ENCODE peak calls at places on chromosomes 1 and 21, in ten cellular contexts. B is PC-3; H is lower lobe of right lung; S is esophagus squamous epithelium; J is mucosa of descending colon; W is naive thymus-derived CD4-positive, alpha-beta T cell; X is endothelial cell of umbilical vein; R is WERI-Rb-1; U is Peyer's patch; C is SK-N-SH. A is an unnamed sample.

GRCh38 chr1:241990040-241990439 is 8.9 kb downstream of the MAP1LC3C start:
- DNase-seq in B (peak; percentile 97), H (peak; percentile 61), S (no peak), J (peak; percentile 70), W (no peak), X (no peak), R (peak; percentile 46), U (peak; percentile 54), C (peak; percentile 66), A (no peak)

GRCh38 chr1:216854836-216855485 is 131.7 kb upstream of the ESRRG start:
- DNase-seq in B (no peak), H (no peak), S (no peak), J (no peak), W (no peak), X (no peak), R (no peak), U (no peak), C (no peak), A (no peak)

GRCh38 chr1:87744763-87745162 is 416.1 kb downstream of the LMO4 start:
- DNase-seq in B (no peak), H (no peak), S (no peak), J (no peak), W (no peak), X (no peak), R (no peak), U (no peak), C (no peak), A (no peak)

GRCh38 chr1:100699744-100700143 is 19.8 kb upstream of the VCAM1 start:
- DNase-seq in B (peak; percentile 38), H (no peak), S (no peak), J (no peak), W (no peak), X (peak; percentile 35), R (no peak), U (no peak), C (no peak), A (no peak)

GRCh38 chr21:29217818-29218252 is 80.9 kb upstream of the BACH1 start:
- DNase-seq in B (peak; percentile 98), H (no peak), S (no peak), J (no peak), W (no peak), X (peak; percentile 97), R (no peak), U (no peak), C (no peak), A (no peak)

GRCh38 chr1:155801149-155801548 is 55.9 kb downstream of the GON4L start:
- DNase-seq in B (peak; percentile 53), H (no peak), S (no peak), J (no peak), W (no peak), X (peak; percentile 30), R (no peak), U (no peak), C (no peak), A (no peak)

GRCh38 chr1:2463396-2463795 is 12.7 kb upstream of the PLCH2 start:
- DNase-seq in B (no peak), H (no peak), S (no peak), J (no peak), W (no peak), X (no peak), R (no peak), U (no peak), C (no peak), A (no peak)

GRCh38 chr1:102970496-102971078 is 137.7 kb downstream of the COL11A1 start:
- DNase-seq in B (peak; percentile 80), H (no peak), S (no peak), J (no peak), W (no peak), X (peak; percentile 42), R (peak; percentile 28), U (no peak), C (peak; percentile 45), A (no peak)

GRCh38 chr1:20343149-20343936 is 52.7 kb downstream of the VWA5B1 start:
- DNase-seq in B (no peak), H (no peak), S (no peak), J (no peak), W (no peak), X (no peak), R (peak; percentile 60), U (peak; percentile 63), C (peak; percentile 89), A (no peak)

GRCh38 chr1:36384542-36385409 is 948 bp downstream of the STK40 start:
- DNase-seq in B (peak; percentile 79), H (peak; percentile 90), S (no peak), J (peak; percentile 91), W (peak; percentile 52), X (peak; percentile 41), R (peak; percentile 83), U (peak; percentile 86), C (peak; percentile 41), A (peak; percentile 49)

GRCh38 chr1:29713857-29714256 is 477.5 kb downstream of the PTPRU start:
- DNase-seq in B (peak; percentile 41), H (no peak), S (no peak), J (no peak), W (no peak), X (no peak), R (no peak), U (no peak), C (no peak), A (no peak)

GRCh38 chr1:21313146-21313885 is 23.1 kb upstream of the ECE1 start:
- DNase-seq in B (no peak), H (no peak), S (no peak), J (no peak), W (no peak), X (peak; percentile 56), R (no peak), U (no peak), C (peak; percentile 92), A (no peak)

GRCh38 chr1:30670195-30671060 is 53.0 kb downstream of the MATN1 start:
- DNase-seq in B (peak; percentile 39), H (no peak), S (no peak), J (no peak), W (no peak), X (no peak), R (no peak), U (no peak), C (no peak), A (no peak)

GRCh38 chr1:198435044-198435443 is 105.4 kb downstream of the ATP6V1G3 start:
- DNase-seq in B (no peak), H (no peak), S (no peak), J (no peak), W (no peak), X (peak; percentile 56), R (no peak), U (no peak), C (no peak), A (no peak)

GRCh38 chr1:25784575-25785051 is 15.4 kb upstream of the SELENON start:
- DNase-seq in B (no peak), H (no peak), S (no peak), J (no peak), W (no peak), X (no peak), R (no peak), U (no peak), C (peak; percentile 64), A (no peak)

GRCh38 chr1:94821636-94822305 is 1.6 kb downstream of the SLC44A3 start:
- DNase-seq in B (peak; percentile 9), H (no peak), S (no peak), J (no peak), W (no peak), X (no peak), R (peak; percentile 65), U (no peak), C (peak; percentile 28), A (no peak)

DNA sequence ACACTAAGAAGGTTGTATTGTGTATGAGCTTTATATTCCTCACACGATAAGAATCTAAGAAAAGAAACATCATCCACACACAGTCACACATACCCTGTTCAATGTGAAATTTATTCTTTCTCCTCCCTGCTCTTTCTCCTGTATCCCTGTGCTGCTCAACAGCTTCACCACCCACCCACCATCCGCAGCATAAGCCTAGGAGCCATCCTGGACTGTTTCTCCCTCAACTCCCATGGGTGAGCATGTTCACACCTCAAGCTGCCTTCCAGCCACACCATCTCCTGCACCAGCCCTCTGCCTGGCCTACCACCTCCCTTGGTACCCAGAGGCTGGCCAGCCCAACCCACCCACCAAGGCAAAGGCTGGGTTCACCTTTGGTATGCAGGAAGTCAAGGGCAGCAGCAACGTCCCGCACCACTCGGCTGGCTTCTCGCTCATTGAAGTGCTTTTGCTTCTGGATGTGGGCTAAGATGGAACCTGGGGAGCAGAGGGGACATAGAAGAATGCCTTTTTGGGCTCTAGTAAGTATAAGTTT is 20.3 kb upstream of the KNCN start:
- DNase-seq in B (no peak), H (no peak), S (no peak), J (no peak), W (no peak), X (no peak), R (no peak), U (no peak), C (no peak), A (no peak)
- H3K36me3 ChIP-seq in B (peaks cover 3% of the 10 kb centered on the region), H (peaks cover 93% of the 10 kb centered on the region), S (peaks cover 4% of the 10 kb centered on the region), J (no peaks in the 10 kb centered on the region), W (no peaks in the 10 kb centered on the region), X (no peaks in the 10 kb centered on the region), R (peaks cover 3% of the 10 kb centered on the region), U (no peaks in the 10 kb centered on the region), C (peaks cover 10% of the 10 kb centered on the region), A (no peaks in the 10 kb centered on the region)

DNA sequence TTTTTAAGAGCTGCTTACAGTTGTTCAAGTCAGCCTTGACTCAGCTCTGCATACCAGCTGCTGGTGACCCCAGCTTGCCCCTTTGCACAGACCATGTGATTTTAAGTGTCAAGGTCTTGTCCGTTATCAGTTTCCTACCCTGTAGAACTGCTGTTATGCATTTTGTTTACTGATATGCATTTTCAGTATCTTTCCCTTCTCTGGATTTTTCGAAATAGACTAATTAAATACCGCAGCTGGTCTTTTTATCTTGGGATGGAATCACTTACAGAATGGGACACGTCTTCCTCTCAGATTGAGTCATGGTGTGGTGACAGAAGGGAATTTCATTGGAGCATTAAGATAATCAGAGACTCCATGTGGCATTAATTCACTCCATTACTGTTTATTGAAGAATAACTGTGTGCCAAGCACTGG is 145.6 kb downstream of the FMN2 start:
- DNase-seq in B (no peak), H (no peak), S (no peak), J (no peak), W (no peak), X (no peak), R (no peak), U (no peak), C (peak; percentile 59), A (no peak)
- H3K36me3 ChIP-seq in B (peaks cover 7% of the 10 kb centered on the region), H (no peaks in the 10 kb centered on the region), S (no peaks in the 10 kb centered on the region), J (no peaks in the 10 kb centered on the region), W (no peaks in the 10 kb centered on the region), X (no peaks in the 10 kb centered on the region), R (peaks cover 75% of the 10 kb centered on the region), U (no peaks in the 10 kb centered on the region), C (peaks cover 28% of the 10 kb centered on the region), A (no peaks in the 10 kb centered on the region)

GRCh38 chr21:42282715-42283114 is 32.5 kb downstream of the TFF3 start:
- DNase-seq in B (no peak), H (peak; percentile 35), S (no peak), J (peak; percentile 39), W (no peak), X (no peak), R (no peak), U (no peak), C (no peak), A (no peak)
- H3K36me3 ChIP-seq in B (no peaks in the 10 kb centered on the region), H (peaks cover 89% of the 10 kb centered on the region), S (no peaks in the 10 kb centered on the region), J (no peaks in the 10 kb centered on the region), W (no peaks in the 10 kb centered on the region), X (no peaks in the 10 kb centered on the region), R (peaks cover 26% of the 10 kb centered on the region), U (no peaks in the 10 kb centered on the region), C (no peaks in the 10 kb centered on the region), A (no peaks in the 10 kb centered on the region)

DNA sequence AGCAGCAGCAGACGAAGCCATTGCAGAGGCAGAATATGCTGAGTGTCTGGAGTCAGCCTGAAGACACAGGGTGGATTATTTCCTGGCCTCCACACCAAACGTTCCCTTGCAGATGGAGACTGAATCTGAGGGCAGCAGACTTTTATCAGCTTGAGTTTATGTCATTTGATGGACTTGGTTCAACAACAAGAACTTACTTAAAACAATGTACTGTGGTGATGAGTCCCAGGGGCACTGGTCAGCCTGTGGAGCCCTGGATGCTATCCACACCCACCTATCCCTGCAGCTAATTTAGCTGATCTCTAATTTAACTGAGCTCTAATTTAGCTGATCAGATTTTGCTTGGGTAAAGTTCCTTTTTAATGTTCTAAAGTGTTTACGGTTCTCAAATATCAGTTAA is 17.0 kb upstream of the MPZL1 start:
- DNase-seq in B (no peak), H (no peak), S (no peak), J (no peak), W (peak; percentile 4), X (no peak), R (no peak), U (no peak), C (no peak), A (no peak)
- H3K36me3 ChIP-seq in B (no peaks in the 10 kb centered on the region), H (peaks cover 39% of the 10 kb centered on the region), S (no peaks in the 10 kb centered on the region), J (no peaks in the 10 kb centered on the region), W (peaks cover 28% of the 10 kb centered on the region), X (no peaks in the 10 kb centered on the region), R (no peaks in the 10 kb centered on the region), U (no peaks in the 10 kb centered on the region), C (no peaks in the 10 kb centered on the region), A (peaks cover 37% of the 10 kb centered on the region)